ENCODE peak calls at places on chromosome 22, in six cellular contexts. F is IMR-90, X is neuronal stem cell, S is H9, G is mesenchymal stem cell, I is H1. W is an unnamed sample.
A peak's percentile ranks its signal among the peaks of the same experiment; 100 is the strongest.

GRCh38 chr22:23504522-23504921 is 75.6 kb downstream of the IGLL1 start:
- DNase-seq in S (no peak), G (no peak), I (no peak), F (no peak), X (no peak), W (no peak)

GRCh38 chr22:26428515-26429457 is at the start of gene ASPHD2:
- DNase-seq in X (peak; percentile 70), F (peak; percentile 51), I (peak; percentile 9), G (peak; percentile 76), S (peak; percentile 84), W (peak; percentile 21)

GRCh38 chr22:18970948-18971315 is 34.8 kb upstream of the PRODH start:
- DNase-seq in S (no peak), F (no peak), X (no peak), I (no peak), G (no peak), W (no peak)

GRCh38 chr22:40593460-40594273 is 42.9 kb downstream of the MRTFA start:
- DNase-seq in F (no peak), I (no peak), S (no peak), X (no peak), G (no peak), W (no peak)

GRCh38 chr22:19644314-19645223 is 69.7 kb upstream of the SEPTIN5 start:
- DNase-seq in I (no peak), F (no peak), G (no peak), X (no peak), S (peak; percentile 28), W (no peak)

GRCh38 chr22:19055801-19056200 is 66.4 kb downstream of the DGCR2 start:
- DNase-seq in X (no peak), S (no peak), F (no peak), G (no peak), I (no peak), W (no peak)

GRCh38 chr22:49815641-49816071 is 12.0 kb downstream of the BRD1 start:
- DNase-seq in F (peak; percentile 19), S (no peak), G (no peak), I (no peak), X (no peak), W (no peak)

GRCh38 chr22:19446603-19447387 is 716 bp downstream of the C22orf39 start:
- DNase-seq in I (no peak), G (peak; percentile 22), F (no peak), S (peak; percentile 71), X (peak; percentile 48), W (no peak)

GRCh38 chr22:33957086-33957485 is 36.8 kb upstream of the LARGE1 start:
- DNase-seq in F (no peak), G (no peak), I (no peak), X (no peak), S (no peak), W (no peak)

GRCh38 chr22:41842996-41843970 is 10.4 kb downstream of the SREBF2 start:
- DNase-seq in X (no peak), I (no peak), F (no peak), S (no peak), G (no peak), W (peak; percentile 81)

GRCh38 chr22:50621948-50622722 is 5.8 kb downstream of the ARSA start:
- DNase-seq in F (no peak), S (peak; percentile 36), X (no peak), I (no peak), G (no peak), W (peak; percentile 20)

GRCh38 chr22:37274380-37274862 is 7.9 kb upstream of the CYTH4 start:
- DNase-seq in G (no peak), F (no peak), X (no peak), I (no peak), S (no peak), W (peak; percentile 17)

GRCh38 chr22:24305260-24305692 is 34.6 kb downstream of the SPECC1L start:
- DNase-seq in G (no peak), F (peak; percentile 4), S (no peak), I (no peak), X (no peak), W (no peak)

GRCh38 chr22:19048531-19048930 is 73.7 kb downstream of the DGCR2 start:
- DNase-seq in F (no peak), S (no peak), X (no peak), G (no peak), I (no peak), W (no peak)

GRCh38 chr22:36569999-36570398 is 41.0 kb upstream of the EIF3D start:
- DNase-seq in G (no peak), I (peak; percentile 38), X (peak; percentile 21), F (peak; percentile 27), S (peak; percentile 83), W (peak; percentile 13)

GRCh38 chr22:25702571-25703167 is 39.3 kb upstream of the MYO18B start:
- DNase-seq in G (no peak), I (no peak), S (no peak), X (no peak), F (no peak), W (no peak)

GRCh38 chr22:19216579-19216978 is 38.0 kb upstream of the SLC25A1 start:
- DNase-seq in I (no peak), G (no peak), S (no peak), X (no peak), F (no peak), W (no peak)

GRCh38 chr22:48402591-48403031 is 1425.1 kb downstream of the BRD1 start:
- DNase-seq in F (no peak), I (no peak), G (no peak), X (no peak), S (no peak), W (no peak)

GRCh38 chr22:27720860-27721259 is 80.7 kb downstream of the MN1 start:
- DNase-seq in S (no peak), X (no peak), I (no peak), F (no peak), G (no peak), W (no peak)

GRCh38 chr22:43253839-43254238 is 66.9 kb upstream of the TTLL12 start:
- DNase-seq in I (no peak), S (no peak), G (no peak), F (no peak), X (no peak), W (peak; percentile 82)

GRCh38 chr22:43255299-43255698 is 68.4 kb upstream of the TTLL12 start:
- DNase-seq in I (no peak), G (no peak), F (no peak), S (no peak), X (no peak), W (no peak)

GRCh38 chr22:43260346-43260745 is 73.4 kb upstream of the TTLL12 start:
- DNase-seq in G (peak; percentile 34), F (no peak), X (no peak), I (no peak), S (peak; percentile 44), W (no peak)

GRCh38 chr22:43257549-43257948 is 70.6 kb upstream of the TTLL12 start:
- DNase-seq in F (no peak), S (no peak), G (no peak), X (no peak), I (no peak), W (no peak)

DNA sequence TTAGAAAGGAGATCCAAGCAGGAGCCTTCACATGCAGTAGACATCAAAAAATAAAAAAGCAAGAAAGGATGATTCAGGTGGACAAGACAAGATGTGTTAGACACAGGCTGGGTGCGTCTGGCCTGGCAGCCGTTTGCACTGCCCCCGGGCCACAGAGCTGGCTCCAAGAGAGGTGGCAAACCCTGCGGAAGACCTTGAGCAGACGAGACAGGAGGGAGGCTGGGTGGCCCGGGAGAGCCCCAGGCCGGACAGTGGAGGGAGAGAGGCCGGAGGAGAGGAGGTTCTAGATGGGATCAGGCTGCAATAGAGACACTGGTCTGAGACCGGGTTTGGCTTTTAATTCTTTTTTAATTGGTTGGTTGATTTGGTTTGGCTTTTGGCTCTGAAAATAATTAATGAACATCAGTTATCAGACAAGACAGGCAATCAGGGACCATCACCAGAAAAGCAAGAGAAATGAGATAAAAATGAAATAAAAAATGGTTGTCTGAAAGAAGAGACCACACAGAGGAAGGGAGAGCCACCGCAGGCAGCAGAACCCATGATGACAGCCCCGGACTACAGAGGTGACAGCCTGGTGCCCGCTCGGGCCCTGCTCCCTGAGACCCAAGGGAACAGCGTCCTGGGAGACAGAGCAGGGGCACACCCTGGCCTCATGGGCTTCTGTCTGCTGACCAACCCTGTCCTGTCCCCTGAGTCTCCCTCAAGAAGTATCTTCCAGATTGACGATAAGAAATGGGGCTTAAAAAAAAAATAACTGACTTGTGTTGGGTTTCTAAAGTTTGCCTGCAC is 69.8 kb upstream of the TTLL12 start:
- DNase-seq in S (no peak), I (no peak), F (no peak), G (no peak), X (no peak), W (no peak)
- H3K27me3 ChIP-seq in S (no peaks in the 10 kb centered on the region), I (no peaks in the 10 kb centered on the region), F (peaks cover 62% of the 10 kb centered on the region), G (peaks cover 18% of the 10 kb centered on the region), X (no peaks in the 10 kb centered on the region), W (peaks cover 2% of the 10 kb centered on the region)

DNA sequence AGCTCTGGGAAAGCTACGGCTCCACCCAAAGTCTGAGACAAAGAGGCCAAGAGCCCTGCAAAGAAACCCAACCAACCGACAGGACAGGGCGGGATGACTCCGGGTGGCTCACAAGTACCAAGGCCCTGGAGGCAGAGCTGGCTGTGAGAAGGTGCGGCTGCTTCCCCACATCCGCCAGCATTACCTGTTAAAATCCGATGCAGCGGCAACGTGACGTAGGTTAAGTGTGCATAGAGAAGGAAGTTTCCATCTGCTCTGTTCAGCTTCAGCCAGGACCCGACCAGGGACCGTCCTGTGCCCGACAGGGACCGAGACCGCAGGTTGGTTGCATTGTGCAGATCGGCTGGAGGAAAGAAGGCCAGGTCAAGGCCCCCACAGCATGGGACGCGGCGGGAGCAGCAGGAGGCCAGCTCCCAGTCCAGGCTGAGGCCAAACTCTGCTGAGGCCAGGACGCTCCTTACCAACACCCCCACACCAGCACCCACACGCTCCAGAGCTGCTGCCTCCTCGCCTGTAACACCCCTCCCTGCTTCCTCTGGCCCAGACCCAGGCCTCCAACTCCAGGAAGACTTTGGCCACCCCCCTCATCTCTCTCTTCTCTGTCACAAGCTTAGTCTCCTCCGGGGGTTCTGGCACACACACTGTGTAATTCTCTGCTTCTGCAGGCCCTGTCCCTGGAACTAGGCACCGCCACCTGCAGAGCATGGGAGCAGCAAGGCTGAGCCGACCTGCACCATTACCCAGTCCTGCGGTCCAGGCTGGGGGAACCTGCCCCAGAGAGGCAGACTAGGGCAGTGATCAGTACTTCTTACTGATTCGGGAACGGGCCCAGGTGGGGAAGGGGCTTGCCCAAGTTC is 34.1 kb downstream of the NUP50 start:
- DNase-seq in S (no peak), G (no peak), F (no peak), X (no peak), I (no peak), W (peak; percentile 78)
- H3K14ac ChIP-seq in S (peak overlapping the region; percentile 66), G (no peak overlapping the region), F (no peak overlapping the region), X (no peak overlapping the region), I (no peak overlapping the region), W (no peak overlapping the region)

GRCh38 chr22:29587938-29588699 is 7.2 kb upstream of the NIPSNAP1 start:
- DNase-seq in G (peak; percentile 84), S (no peak), X (no peak), F (peak; percentile 92), I (no peak), W (peak; percentile 52)
- H2AFZ ChIP-seq in G (no peak overlapping the region), S (no peak overlapping the region), X (no peak overlapping the region), F (peak overlapping the region; percentile 73), I (no peak overlapping the region), W (no peak overlapping the region)

DNA sequence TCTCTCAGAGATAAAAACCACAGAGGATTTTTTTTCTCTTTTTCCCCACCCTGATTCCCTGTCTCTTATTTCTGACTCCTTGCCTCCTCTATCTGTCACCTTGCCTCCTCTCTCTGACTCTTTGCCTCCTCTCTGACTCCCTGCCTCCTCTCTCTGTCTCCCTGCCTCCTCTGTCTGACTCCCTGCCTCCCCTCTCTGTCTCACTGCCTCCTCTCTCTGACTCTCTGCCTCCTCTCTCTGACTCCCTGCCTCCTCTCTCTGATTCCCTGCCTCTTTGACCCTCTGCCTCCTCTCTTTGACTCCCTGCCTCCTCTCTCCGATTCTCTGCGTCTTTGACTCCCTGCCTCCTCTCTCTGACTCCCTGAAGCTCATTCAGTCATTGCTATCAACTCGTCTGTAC is 3.1 kb downstream of the RASD2 start:
- DNase-seq in I (no peak), F (no peak), X (no peak), S (no peak), G (no peak), W (no peak)
- H3K27me3 ChIP-seq in I (peaks cover 28% of the 10 kb centered on the region), F (no peaks in the 10 kb centered on the region), X (peaks cover 42% of the 10 kb centered on the region), S (peaks cover 6% of the 10 kb centered on the region), G (peaks cover 66% of the 10 kb centered on the region), W (peaks cover 14% of the 10 kb centered on the region)

GRCh38 chr22:39520874-39521857 is 804 bp downstream of the ATF4 start:
- DNase-seq in S (no peak), F (peak; percentile 73), G (peak; percentile 77), X (no peak), I (no peak), W (peak; percentile 75)
- H3K14ac ChIP-seq in S (peak overlapping the region; percentile 96), F (peak overlapping the region; percentile 99), G (peak overlapping the region; percentile 97), X (peak overlapping the region; percentile 98), I (no peak overlapping the region), W (peak overlapping the region; percentile 99)

W was measured in trophoblast cell.